ENCODE peak calls at places on chromosomes 6 and 20, in eight cellular contexts. N, J, R, I, U, Y, D and X are unnamed samples. For H3K4me1, the result is how much of the 10 kb centered on the place peaks cover.

GRCh38 chr6:142886431-142887170 is 58.4 kb downstream of the HIVEP2 start:
- DNase-seq in N (no peak), Y (peak), D (peak), J (no peak), U (peak), R (peak), I (peak), X (no peak)

GRCh38 chr6:39362487-39362865 is 40.0 kb upstream of the KCNK16 start:
- DNase-seq in J (no peak), N (no peak), U (no peak), I (no peak), D (no peak), Y (no peak), R (peak), X (no peak)

GRCh38 chr20:31831771-31832306 is 12.7 kb downstream of the MYLK2 start:
- DNase-seq in R (no peak), Y (no peak), N (no peak), D (no peak), J (no peak), U (no peak), I (no peak), X (no peak)

GRCh38 chr6:2760882-2761842 is 4.0 kb upstream of the WRNIP1 start:
- DNase-seq in U (peak), Y (peak), I (no peak), N (no peak), J (no peak), R (peak), D (peak), X (no peak)

GRCh38 chr6:168906251-168906845 is 347.3 kb downstream of the THBS2 start:
- DNase-seq in J (no peak), R (no peak), D (peak), U (no peak), N (no peak), I (no peak), Y (no peak), X (no peak)

GRCh38 chr6:12962995-12963394 is 246.4 kb downstream of the PHACTR1 start:
- DNase-seq in N (no peak), Y (no peak), D (no peak), I (no peak), U (no peak), R (no peak), J (no peak), X (no peak)

GRCh38 chr20:12594410-12595130 is 414.2 kb upstream of the SPTLC3 start:
- DNase-seq in R (peak), J (no peak), I (no peak), Y (no peak), N (peak), D (no peak), U (no peak), X (no peak)

GRCh38 chr6:72890233-72890632 is 268.4 kb downstream of the KCNQ5 start:
- DNase-seq in R (no peak), D (no peak), I (no peak), U (no peak), N (no peak), J (no peak), Y (no peak), X (no peak)

GRCh38 chr20:16575390-16576140 is 2.3 kb upstream of the KIF16B start:
- DNase-seq in U (no peak), J (no peak), D (peak), I (no peak), R (no peak), N (no peak), Y (no peak), X (peak)

GRCh38 chr6:27281105-27281539 is 31.0 kb downstream of the POM121L2 start:
- DNase-seq in U (no peak), R (no peak), D (peak), N (no peak), J (no peak), I (no peak), Y (no peak), X (no peak)

GRCh38 chr6:135884136-135884535 is 32.6 kb downstream of the PDE7B start:
- DNase-seq in N (no peak), Y (no peak), I (peak), R (no peak), J (no peak), D (peak), U (no peak), X (no peak)

GRCh38 chr20:34994509-34995131 is 39.0 kb downstream of the MYH7B start:
- DNase-seq in N (no peak), I (no peak), J (no peak), Y (no peak), R (no peak), D (no peak), U (no peak), X (no peak)

GRCh38 chr20:3172933-3173581 is at the start of gene LZTS3:
- DNase-seq in J (peak), Y (peak), N (peak), D (peak), I (no peak), R (peak), U (peak), X (peak)

GRCh38 chr6:113351183-113351834 is 505.8 kb upstream of the MARCKS start:
- DNase-seq in J (no peak), D (no peak), R (peak), U (peak), N (no peak), Y (no peak), I (no peak), X (no peak)

GRCh38 chr6:15317934-15318902 is 72.3 kb downstream of the JARID2 start:
- DNase-seq in U (peak), I (no peak), R (no peak), Y (no peak), J (no peak), N (no peak), D (peak), X (no peak)

GRCh38 chr20:37276494-37277252 is 12.8 kb upstream of the MANBAL start:
- DNase-seq in U (no peak), J (no peak), N (peak), Y (no peak), D (peak), I (no peak), R (peak), X (peak)

GRCh38 chr6:165365371-165365770 is 56.0 kb upstream of the C6orf118 start:
- DNase-seq in Y (no peak), R (no peak), D (peak), N (no peak), I (no peak), J (no peak), U (no peak), X (no peak)

GRCh38 chr6:31351734-31352496 is 5.1 kb downstream of the HLA-B start:
- DNase-seq in I (no peak), J (no peak), N (no peak), U (no peak), Y (no peak), R (no peak), D (no peak), X (no peak)

GRCh38 chr6:1872649-1873131 is 263.0 kb downstream of the FOXC1 start:
- DNase-seq in R (no peak), N (peak), J (no peak), Y (no peak), D (peak), U (peak), I (no peak), X (no peak)

GRCh38 chr6:75922226-75922625 is 150.2 kb downstream of the IMPG1 start:
- DNase-seq in N (no peak), J (no peak), R (peak), I (no peak), U (no peak), Y (no peak), D (peak), X (no peak)

GRCh38 chr20:36408219-36408618 is 102.1 kb downstream of the DLGAP4 start:
- DNase-seq in N (peak), I (no peak), D (no peak), U (no peak), J (no peak), Y (no peak), R (peak), X (no peak)

GRCh38 chr6:160421854-160422253 is 73.7 kb downstream of the SLC22A3 start:
- DNase-seq in U (no peak), N (no peak), J (no peak), I (no peak), D (no peak), R (no peak), Y (no peak), X (peak)

GRCh38 chr6:37459981-37460800 is 27.2 kb downstream of the CMTR1 start:
- DNase-seq in I (no peak), D (no peak), U (no peak), N (peak), J (no peak), Y (no peak), R (no peak), X (no peak)

GRCh38 chr6:123323419-123324329 is 313.1 kb downstream of the TRDN start:
- DNase-seq in R (no peak), Y (no peak), U (no peak), J (no peak), D (peak), N (no peak), I (no peak), X (no peak)

GRCh38 chr20:4067600-4068261 is 52.4 kb upstream of the RNF24 start:
- DNase-seq in I (peak), U (no peak), Y (no peak), N (no peak), R (peak), J (no peak), D (peak), X (no peak)

GRCh38 chr6:170075659-170076223 is 215.1 kb downstream of the DLL1 start:
- DNase-seq in D (no peak), N (no peak), I (no peak), U (no peak), Y (no peak), R (no peak), J (no peak), X (no peak)

GRCh38 chr6:156347251-156348049 is 429.7 kb upstream of the ARID1B start:
- DNase-seq in U (no peak), D (no peak), Y (no peak), R (peak), J (no peak), I (peak), N (no peak), X (no peak)

GRCh38 chr6:168784426-168784825 is 343.4 kb downstream of the SMOC2 start:
- DNase-seq in I (no peak), Y (no peak), J (no peak), D (no peak), N (no peak), U (no peak), R (no peak), X (peak)

DNA sequence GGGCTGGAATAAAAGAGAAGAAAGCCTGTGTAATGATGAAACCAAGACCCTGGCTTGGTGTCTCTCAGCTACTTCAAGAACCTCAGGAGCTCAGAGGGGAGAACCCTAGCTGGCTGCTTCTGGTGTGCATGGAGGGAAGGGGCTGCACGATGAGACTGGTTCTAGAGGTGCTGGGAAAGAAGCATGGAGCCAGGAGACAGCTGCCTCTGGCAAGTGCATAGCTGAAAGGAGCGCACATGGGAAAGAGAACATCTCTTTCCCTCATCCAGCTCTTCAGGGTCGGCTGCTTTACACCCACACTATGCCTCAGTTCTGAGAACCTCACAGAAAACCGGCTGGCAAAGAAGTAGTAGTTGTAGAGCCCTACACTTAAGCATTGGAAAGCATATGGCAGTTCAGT is 139.5 kb downstream of the QKI start:
- DNase-seq in D (no peak), Y (no peak), N (no peak), J (no peak), U (no peak), I (no peak), R (no peak), X (no peak)
- H3K4me1 ChIP-seq in D (under half), Y (under half), N (under half), J (under half), U (under half), I (under half), R (under half), X (under half)

GRCh38 chr6:106089981-106090380 is 3.8 kb downstream of the PRDM1 start:
- DNase-seq in R (peak), N (no peak), J (no peak), Y (no peak), D (no peak), U (no peak), I (no peak), X (no peak)
- H3K4me1 ChIP-seq in R (under half), N (under half), J (under half), Y (half or more), D (under half), U (under half), I (under half), X (under half)

GRCh38 chr6:7159790-7160525 is 52.2 kb downstream of the RREB1 start:
- DNase-seq in U (no peak), D (no peak), J (no peak), R (no peak), Y (no peak), I (no peak), N (no peak), X (no peak)
- H3K4me1 ChIP-seq in U (half or more), D (under half), J (under half), R (under half), Y (under half), I (under half), N (under half), X (under half)

DNA sequence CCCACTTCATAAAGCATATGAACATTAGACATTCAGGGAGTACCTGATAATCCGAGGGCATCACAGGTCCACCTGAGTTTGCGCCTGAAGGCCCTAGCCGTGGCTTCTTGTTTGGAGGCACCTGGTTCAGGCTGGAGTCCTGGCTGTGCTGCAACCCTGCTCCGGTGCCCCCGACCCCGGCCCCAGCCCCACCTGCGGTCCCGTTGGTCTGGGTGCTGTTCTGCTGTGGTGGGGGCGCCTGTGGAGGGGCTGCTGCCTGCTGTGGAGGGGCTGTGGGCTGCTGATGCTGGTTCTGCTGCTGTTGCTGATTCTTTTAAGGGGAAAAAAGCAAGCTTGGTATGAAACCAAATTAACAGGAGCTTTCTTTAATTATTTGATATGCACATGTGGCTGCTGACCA is 144.6 kb upstream of the SLC22A16 start:
- DNase-seq in N (no peak), Y (no peak), U (no peak), I (no peak), R (no peak), J (no peak), D (no peak), X (no peak)
- H3K4me1 ChIP-seq in N (under half), Y (under half), U (under half), I (under half), R (under half), J (under half), D (under half), X (under half)

DNA sequence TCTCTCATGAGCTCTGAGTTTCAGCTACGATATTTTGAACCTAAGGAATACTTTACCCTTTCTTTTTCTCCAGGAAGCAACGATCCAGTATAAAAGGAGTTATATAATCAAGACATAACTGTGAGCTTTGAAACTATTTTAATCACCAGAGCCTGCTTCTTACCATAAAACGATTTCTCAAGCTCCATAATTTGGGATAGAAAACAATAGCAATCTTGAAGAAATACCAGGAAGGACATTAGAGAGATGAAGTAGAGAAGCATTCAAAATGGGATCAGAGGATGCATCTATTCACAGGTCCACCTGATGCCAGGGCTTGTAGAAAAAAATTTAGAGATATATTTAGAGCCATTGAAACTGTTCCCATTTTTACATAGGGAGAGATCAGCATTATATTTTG is 135.9 kb downstream of the FUT9 start:
- DNase-seq in J (no peak), I (no peak), N (no peak), R (no peak), D (no peak), Y (no peak), U (no peak), X (no peak)
- H3K4me1 ChIP-seq in J (under half), I (under half), N (under half), R (under half), D (under half), Y (under half), U (under half), X (under half)

GRCh38 chr6:33374359-33374910 is 17.2 kb upstream of the KIFC1 start:
- DNase-seq in D (peak), Y (no peak), R (peak), I (peak), J (no peak), N (no peak), U (no peak), X (no peak)

GRCh38 chr6:33380272-33380981 is 11.2 kb upstream of the KIFC1 start:
- DNase-seq in U (no peak), Y (no peak), R (no peak), J (no peak), N (no peak), I (no peak), D (no peak), X (no peak)

GRCh38 chr6:33375143-33375649 is 16.4 kb upstream of the KIFC1 start:
- DNase-seq in R (peak), I (peak), J (no peak), N (no peak), D (no peak), U (no peak), Y (no peak), X (peak)

GRCh38 chr6:33373950-33374349 is 17.7 kb upstream of the KIFC1 start:
- DNase-seq in J (no peak), Y (no peak), R (no peak), D (no peak), I (no peak), U (no peak), N (no peak), X (no peak)

GRCh38 chr6:33377166-33377565 is 14.5 kb upstream of the KIFC1 start:
- DNase-seq in U (no peak), R (no peak), J (no peak), N (no peak), I (no peak), D (no peak), Y (no peak), X (no peak)
- H3K4me1 ChIP-seq in U (under half), R (under half), J (under half), N (under half), I (under half), D (under half), Y (under half), X (under half)

GRCh38 chr6:56827908-56828649 is 126.8 kb upstream of the BEND6 start:
- DNase-seq in J (no peak), R (no peak), I (no peak), U (no peak), Y (no peak), D (no peak), N (no peak), X (no peak)
- H3K4me1 ChIP-seq in J (under half), R (under half), I (under half), U (under half), Y (under half), D (under half), N (under half), X (under half)

DNA sequence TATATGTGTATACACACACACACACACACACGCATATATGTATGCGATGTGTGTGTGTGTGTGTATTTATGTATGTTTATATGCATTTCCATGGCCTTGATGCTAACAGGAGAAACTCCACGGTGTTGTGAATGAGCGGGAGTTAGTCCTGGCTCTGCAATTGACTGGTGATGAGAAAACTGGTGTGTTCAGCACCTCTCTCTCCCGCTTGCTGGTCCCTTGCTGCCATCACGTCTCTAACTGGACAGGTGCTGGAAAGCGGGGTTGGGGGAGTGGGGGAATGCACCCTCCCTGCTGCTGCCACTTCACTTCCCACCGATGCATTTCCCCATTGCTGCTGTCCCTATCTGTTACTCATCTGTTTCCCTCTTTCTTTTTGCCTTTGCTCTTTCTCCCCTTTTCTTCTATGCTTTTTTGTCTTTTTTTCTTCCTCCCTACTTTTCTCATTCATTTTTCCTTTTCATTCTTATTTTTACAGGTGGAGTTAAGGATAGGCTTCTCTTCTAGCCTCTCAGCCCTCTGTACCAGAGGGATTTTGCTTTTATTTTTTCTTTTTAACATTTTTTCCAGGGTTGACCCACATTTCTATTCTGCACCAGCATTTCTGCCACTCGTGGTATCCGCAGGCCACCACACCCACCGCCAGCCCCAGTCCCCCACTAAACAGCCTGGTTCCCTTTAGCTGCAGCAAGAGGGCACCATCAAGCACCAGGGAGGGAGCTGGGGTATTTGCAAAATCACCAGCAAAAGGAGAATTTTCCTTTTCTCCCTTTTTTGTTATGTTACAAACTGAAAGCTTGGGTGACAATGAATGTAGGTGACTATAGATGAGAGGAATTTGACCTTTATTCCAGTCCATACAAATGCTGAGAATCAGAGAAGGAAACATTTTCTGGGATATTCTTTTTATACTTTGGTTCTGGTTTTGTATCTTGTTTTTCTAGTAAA is 115.6 kb downstream of the TCP11 start:
- DNase-seq in I (peak), Y (no peak), D (peak), R (peak), J (no peak), N (no peak), U (peak), X (no peak)
- H3K4me1 ChIP-seq in I (under half), Y (under half), D (under half), R (under half), J (under half), N (under half), U (half or more), X (half or more)

GRCh38 chr6:116461563-116462507 is 660 bp downstream of the CALHM6 start:
- DNase-seq in U (no peak), N (peak), R (no peak), Y (peak), J (peak), D (peak), I (no peak), X (peak)
- H3K4me1 ChIP-seq in U (under half), N (under half), R (under half), Y (under half), J (under half), D (under half), I (under half), X (under half)